ENCODE peak calls at places on chromosomes 16 and 17, in nine cellular contexts. C is AG04450; N is Calu3; P is lower leg skin; B is thoracic aorta; O is Caco-2; Z is WTC11; S is CD8-positive, alpha-beta T cell; Y is Panc1. X is an unnamed sample.

GRCh38 chr17:56011406-56012131 is 141.7 kb upstream of the ANKFN1 start:
- DNase-seq in Z (no peak), B (no peak), S (no peak), N (no peak), Y (no peak), C (no peak), O (no peak), P (no peak), X (no peak)

GRCh38 chr17:67500677-67501300 is 123.7 kb downstream of the PITPNC1 start:
- DNase-seq in S (no peak), Z (no peak), B (no peak), P (no peak), C (no peak), Y (no peak), N (no peak), O (no peak), X (no peak)

GRCh38 chr16:72797606-72798005 is 250.3 kb downstream of the ZFHX3 start:
- DNase-seq in S (no peak), P (no peak), O (no peak), N (no peak), C (no peak), Z (no peak), B (no peak), Y (no peak), X (no peak)

GRCh38 chr16:88923926-88924833 is 52.8 kb downstream of the CBFA2T3 start:
- DNase-seq in P (no peak), N (no peak), C (no peak), O (no peak), Y (no peak), Z (no peak), S (peak), B (no peak), X (no peak)

GRCh38 chr17:55341432-55341831 is 76.7 kb downstream of the HLF start:
- DNase-seq in C (no peak), N (no peak), O (no peak), B (no peak), P (no peak), Y (no peak), Z (no peak), S (no peak), X (no peak)

GRCh38 chr16:85449195-85449884 is 163.8 kb upstream of the GSE1 start:
- DNase-seq in B (no peak), O (no peak), S (no peak), Y (no peak), P (no peak), Z (no peak), N (no peak), C (no peak), X (no peak)

GRCh38 chr16:1512174-1512573 is 19.0 kb downstream of the TELO2 start:
- DNase-seq in N (no peak), S (peak), Y (no peak), B (no peak), P (no peak), C (no peak), Z (no peak), O (no peak), X (no peak)

GRCh38 chr16:31001507-31002251 is 8.8 kb downstream of the STX1B start:
- DNase-seq in Z (no peak), O (no peak), P (no peak), N (no peak), Y (no peak), B (no peak), C (no peak), S (no peak), X (no peak)

GRCh38 chr16:87723224-87723619 is 42.6 kb downstream of the KLHDC4 start:
- DNase-seq in N (no peak), C (peak), Y (no peak), B (no peak), P (peak), Z (no peak), S (no peak), O (no peak), X (no peak)

GRCh38 chr16:9090101-9090959 is 1.1 kb upstream of the HAPSTR1 start:
- DNase-seq in Y (no peak), O (no peak), Z (peak), C (no peak), S (peak), N (peak), B (no peak), P (peak), X (peak)

GRCh38 chr16:88785106-88785924 is at the start of gene PIEZO1:
- DNase-seq in O (peak), B (no peak), Z (peak), S (peak), C (no peak), Y (no peak), N (peak), P (no peak), X (peak)

GRCh38 chr16:7849891-7850290 is 517.2 kb downstream of the RBFOX1 start:
- DNase-seq in Z (no peak), C (no peak), Y (no peak), O (no peak), S (no peak), N (no peak), P (no peak), B (no peak), X (no peak)

GRCh38 chr16:84829168-84829965 is 9.6 kb downstream of the CRISPLD2 start:
- DNase-seq in Z (no peak), S (no peak), O (no peak), P (no peak), B (no peak), Y (no peak), N (no peak), C (peak), X (no peak)

GRCh38 chr17:79183221-79184158 is 108.9 kb downstream of the ENGASE start:
- DNase-seq in O (no peak), Z (peak), Y (no peak), C (no peak), P (no peak), S (no peak), B (no peak), N (no peak), X (peak)
- TF ChIP-seq CTCF in O (no peak), Z (no peak), Y (no peak), C (no peak), P (no peak), S (no peak), B (no peak), N (no peak), X (no peak)

GRCh38 chr16:67562918-67563707 is 787 bp downstream of the CTCF start:
- DNase-seq in O (peak), Z (peak), Y (no peak), S (peak), P (no peak), N (peak), B (no peak), C (no peak), X (peak)
- TF ChIP-seq CTCF in O (peak), Z (no peak), Y (peak), S (no peak), P (no peak), N (no peak), B (no peak), C (peak), X (no peak)

DNA sequence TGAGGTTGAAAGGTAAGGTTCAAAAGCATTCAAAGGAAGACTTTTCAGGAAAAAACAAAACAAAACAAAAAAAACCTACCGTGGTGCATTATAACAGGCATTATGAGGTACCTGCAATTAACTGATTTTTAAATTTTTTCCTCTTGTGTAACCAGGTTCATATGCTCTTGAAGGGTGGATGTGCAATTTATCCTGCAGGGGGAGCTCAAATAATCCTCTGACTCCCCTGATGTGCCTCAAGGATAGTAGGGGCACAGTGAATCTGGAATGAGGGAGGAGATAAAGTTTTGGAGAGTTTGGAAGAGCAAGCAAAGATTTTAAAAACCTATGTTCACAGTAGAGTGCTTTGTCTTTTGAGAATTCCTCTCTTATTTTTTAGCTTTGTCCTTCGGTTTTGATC is 1349.4 kb downstream of the CDH8 start:
- DNase-seq in Z (no peak), B (no peak), Y (no peak), S (no peak), N (no peak), C (no peak), O (no peak), P (no peak), X (no peak)
- TF ChIP-seq CTCF in Z (no peak), B (no peak), Y (no peak), S (no peak), N (no peak), C (no peak), O (no peak), P (no peak), X (no peak)

GRCh38 chr17:42251115-42251514 is 25.1 kb downstream of the STAT5B start:
- DNase-seq in P (no peak), N (no peak), Z (no peak), S (no peak), C (no peak), O (no peak), B (no peak), Y (no peak), X (no peak)
- TF ChIP-seq CTCF in P (no peak), N (no peak), Z (no peak), S (no peak), C (peak), O (peak), B (no peak), Y (no peak), X (peak)